ENCODE peak calls at places on chromosomes 2 and 18, in ten cellular contexts. X is mucosa of descending colon; N is activated CD4-positive, alpha-beta T cell treated with anti-CD3 and anti-CD28 coated beads, Interleukin-2, amount 50 U/mL, for 1 hour; A is dorsolateral prefrontal cortex; T is activated naive CD8-positive, alpha-beta T cell treated with anti-CD3 and anti-CD28 coated beads, Interleukin-2, amount 50 U/mL, for 24 hours; P is HS-27A; Z is NCI-H1694 treated with DMSO at 0.1 percent for 48 hours; Q is NCI-H1105 treated with DMSO at 0.1 percent for 48 hours; U is NCI-H1436; F is cerebellum. B is an unnamed sample.

GRCh38 chr18:75214766-75215515 is 4.3 kb downstream of the TSHZ1 start:
- DNase-seq in X (no peak), N (no peak), A (no peak), T (no peak), P (no peak), Z (no peak), Q (no peak), U (no peak), F (peak), B (no peak)

GRCh38 chr2:101546376-101547058 is 71.6 kb upstream of the RFX8 start:
- DNase-seq in X (no peak), N (no peak), A (no peak), T (no peak), P (no peak), Z (no peak), Q (no peak), U (no peak), F (no peak), B (no peak)

GRCh38 chr2:206693399-206694137 is 24.6 kb downstream of the DYTN start:
- DNase-seq in X (peak), N (peak), A (peak), T (peak), P (peak), Z (peak), Q (peak), U (peak), F (peak), B (peak)

GRCh38 chr2:199405241-199405640 is 52.5 kb downstream of the SATB2 start:
- DNase-seq in X (no peak), N (no peak), A (no peak), T (no peak), P (no peak), Z (no peak), Q (no peak), U (no peak), F (no peak), B (no peak)

GRCh38 chr2:53535234-53535867 is 232.3 kb upstream of the CHAC2 start:
- DNase-seq in X (no peak), N (no peak), A (no peak), T (no peak), P (no peak), Z (no peak), Q (no peak), U (no peak), F (no peak), B (no peak)

GRCh38 chr2:105790467-105791118 is 45.9 kb downstream of the NCK2 start:
- DNase-seq in X (peak), N (no peak), A (no peak), T (no peak), P (no peak), Z (peak), Q (no peak), U (no peak), F (no peak), B (no peak)

GRCh38 chr2:56130463-56131070 is 53.2 kb upstream of the CCDC85A start:
- DNase-seq in X (peak), N (no peak), A (peak), T (no peak), P (peak), Z (peak), Q (peak), U (peak), F (no peak), B (no peak)

GRCh38 chr2:199315299-199316179 is 142.2 kb downstream of the SATB2 start:
- DNase-seq in X (peak), N (no peak), A (no peak), T (no peak), P (no peak), Z (no peak), Q (no peak), U (no peak), F (no peak), B (no peak)

GRCh38 chr2:28635251-28635650 is 116.4 kb upstream of the PPP1CB start:
- DNase-seq in X (no peak), N (no peak), A (no peak), T (no peak), P (no peak), Z (no peak), Q (no peak), U (no peak), F (no peak), B (no peak)

GRCh38 chr2:235678712-235679111 is 184.9 kb downstream of the AGAP1 start:
- DNase-seq in X (no peak), N (no peak), A (no peak), T (no peak), P (no peak), Z (peak), Q (no peak), U (no peak), F (no peak), B (no peak)

GRCh38 chr18:62991959-62992358 is 276.6 kb downstream of the PHLPP1 start:
- DNase-seq in X (no peak), N (no peak), A (no peak), T (peak), P (no peak), Z (no peak), Q (no peak), U (no peak), F (no peak), B (no peak)

GRCh38 chr2:32806857-32807256 is 139.9 kb upstream of the LTBP1 start:
- DNase-seq in X (no peak), N (no peak), A (no peak), T (no peak), P (no peak), Z (no peak), Q (no peak), U (no peak), F (no peak), B (no peak)

GRCh38 chr18:37668971-37669747 is 103.6 kb upstream of the CELF4 start:
- DNase-seq in X (no peak), N (no peak), A (peak), T (no peak), P (no peak), Z (no peak), Q (peak), U (peak), F (peak), B (peak)

GRCh38 chr2:40827371-40827770 is 375.5 kb upstream of the SLC8A1 start:
- DNase-seq in X (no peak), N (no peak), A (no peak), T (no peak), P (no peak), Z (no peak), Q (no peak), U (no peak), F (no peak), B (no peak)

GRCh38 chr2:236663671-236664101 is 94.1 kb downstream of the ACKR3 start:
- DNase-seq in X (peak), N (no peak), A (no peak), T (no peak), P (no peak), Z (no peak), Q (no peak), U (no peak), F (no peak), B (no peak)

GRCh38 chr2:100733344-100734187 is 86.4 kb upstream of the NPAS2 start:
- DNase-seq in X (no peak), N (no peak), A (no peak), T (no peak), P (no peak), Z (no peak), Q (no peak), U (no peak), F (no peak), B (no peak)

GRCh38 chr2:11161747-11162146 is 6.5 kb downstream of the SLC66A3 start:
- DNase-seq in X (no peak), N (no peak), A (no peak), T (no peak), P (no peak), Z (no peak), Q (no peak), U (no peak), F (no peak), B (no peak)

GRCh38 chr18:12628706-12629702 is 28.9 kb downstream of the SPIRE1 start:
- DNase-seq in X (no peak), N (no peak), A (no peak), T (no peak), P (no peak), Z (no peak), Q (no peak), U (no peak), F (no peak), B (no peak)

GRCh38 chr2:239916205-239917127 is 108.7 kb downstream of the NDUFA10 start:
- DNase-seq in X (no peak), N (no peak), A (no peak), T (no peak), P (no peak), Z (no peak), Q (no peak), U (no peak), F (no peak), B (no peak)

GRCh38 chr2:145724499-145724898 is 1204.6 kb upstream of the ZEB2 start:
- DNase-seq in X (no peak), N (no peak), A (no peak), T (no peak), P (no peak), Z (no peak), Q (no peak), U (no peak), F (no peak), B (no peak)

GRCh38 chr2:31950946-31951562 is 59.8 kb downstream of the MEMO1 start:
- DNase-seq in X (no peak), N (no peak), A (no peak), T (no peak), P (no peak), Z (no peak), Q (no peak), U (no peak), F (no peak), B (no peak)

GRCh38 chr2:121099329-121100318 is 185.4 kb downstream of the TFCP2L1 start:
- DNase-seq in X (peak), N (no peak), A (no peak), T (no peak), P (no peak), Z (peak), Q (peak), U (no peak), F (peak), B (no peak)

B was measured in frontal cortex.